ENCODE peak calls at places on chromosomes 12 and 14, in five cellular contexts. One of them, this sample, is unnamed.

GRCh38 chr12:128820723-128821432 is 2.9 kb downstream of the SLC15A4 start:
- DNase-seq in fibroblast of the conjunctiva: no peak
- DNase-seq in kidney tubule cell: no peak
- DNase-seq in A172: no peak
- DNase-seq in stimulated activated CD8-positive, alpha-beta memory T cell treated with anti-CD3 and anti-CD28 coated beads, Interleukin-15, amount 100 ng/mL, for 24 hours: no peak
- DNase-seq in this sample: no peak

GRCh38 chr12:40013847-40014246 is 92.0 kb downstream of the SLC2A13 start:
- DNase-seq in A172: no peak
- DNase-seq in stimulated activated CD8-positive, alpha-beta memory T cell treated with anti-CD3 and anti-CD28 coated beads, Interleukin-15, amount 100 ng/mL, for 24 hours: no peak
- DNase-seq in fibroblast of the conjunctiva: no peak
- DNase-seq in kidney tubule cell: no peak
- DNase-seq in this sample: no peak

GRCh38 chr14:101049511-101049910 is 146.0 kb upstream of the RTL1 start:
- DNase-seq in stimulated activated CD8-positive, alpha-beta memory T cell treated with anti-CD3 and anti-CD28 coated beads, Interleukin-15, amount 100 ng/mL, for 24 hours: no peak
- DNase-seq in kidney tubule cell: no peak
- DNase-seq in A172: no peak
- DNase-seq in fibroblast of the conjunctiva: no peak
- DNase-seq in this sample: no peak

GRCh38 chr12:27355486-27355885 is 22.9 kb downstream of the BMAL2 start:
- DNase-seq in fibroblast of the conjunctiva: no peak
- DNase-seq in stimulated activated CD8-positive, alpha-beta memory T cell treated with anti-CD3 and anti-CD28 coated beads, Interleukin-15, amount 100 ng/mL, for 24 hours: no peak
- DNase-seq in A172: no peak
- DNase-seq in kidney tubule cell: no peak
- DNase-seq in this sample: no peak

GRCh38 chr14:94103554-94104165 is 6.9 kb upstream of the IFI27 start:
- DNase-seq in fibroblast of the conjunctiva: no peak
- DNase-seq in A172: no peak
- DNase-seq in stimulated activated CD8-positive, alpha-beta memory T cell treated with anti-CD3 and anti-CD28 coated beads, Interleukin-15, amount 100 ng/mL, for 24 hours: no peak
- DNase-seq in kidney tubule cell: no peak
- DNase-seq in this sample: no peak

GRCh38 chr12:121893901-121894540 is 5.4 kb downstream of the PSMD9 start:
- DNase-seq in fibroblast of the conjunctiva: no peak
- DNase-seq in A172: peak; percentile 69
- DNase-seq in stimulated activated CD8-positive, alpha-beta memory T cell treated with anti-CD3 and anti-CD28 coated beads, Interleukin-15, amount 100 ng/mL, for 24 hours: no peak
- DNase-seq in kidney tubule cell: peak; percentile 68
- DNase-seq in this sample: peak; percentile 74

GRCh38 chr14:102574840-102575478 is 17.5 kb upstream of the RCOR1 start:
- DNase-seq in A172: no peak
- DNase-seq in kidney tubule cell: no peak
- DNase-seq in fibroblast of the conjunctiva: no peak
- DNase-seq in stimulated activated CD8-positive, alpha-beta memory T cell treated with anti-CD3 and anti-CD28 coated beads, Interleukin-15, amount 100 ng/mL, for 24 hours: no peak
- DNase-seq in this sample: no peak

GRCh38 chr14:61188936-61189808 is 92.0 kb downstream of the TMEM30B start:
- DNase-seq in stimulated activated CD8-positive, alpha-beta memory T cell treated with anti-CD3 and anti-CD28 coated beads, Interleukin-15, amount 100 ng/mL, for 24 hours: no peak
- DNase-seq in kidney tubule cell: peak; percentile 51
- DNase-seq in A172: no peak
- DNase-seq in fibroblast of the conjunctiva: no peak
- DNase-seq in this sample: peak; percentile 78

GRCh38 chr14:25988536-25988935 is 609.3 kb downstream of the NOVA1 start:
- DNase-seq in stimulated activated CD8-positive, alpha-beta memory T cell treated with anti-CD3 and anti-CD28 coated beads, Interleukin-15, amount 100 ng/mL, for 24 hours: no peak
- DNase-seq in kidney tubule cell: no peak
- DNase-seq in fibroblast of the conjunctiva: peak; percentile 56
- DNase-seq in A172: no peak
- DNase-seq in this sample: no peak

GRCh38 chr12:46299846-46300245 is 31.0 kb upstream of the SLC38A1 start:
- DNase-seq in fibroblast of the conjunctiva: no peak
- DNase-seq in A172: no peak
- DNase-seq in kidney tubule cell: no peak
- DNase-seq in stimulated activated CD8-positive, alpha-beta memory T cell treated with anti-CD3 and anti-CD28 coated beads, Interleukin-15, amount 100 ng/mL, for 24 hours: no peak
- DNase-seq in this sample: no peak

GRCh38 chr14:102323102-102323501 is 3.6 kb downstream of the ZNF839 start:
- DNase-seq in fibroblast of the conjunctiva: peak; percentile 85
- DNase-seq in kidney tubule cell: peak; percentile 70
- DNase-seq in A172: peak; percentile 65
- DNase-seq in stimulated activated CD8-positive, alpha-beta memory T cell treated with anti-CD3 and anti-CD28 coated beads, Interleukin-15, amount 100 ng/mL, for 24 hours: no peak
- DNase-seq in this sample: peak; percentile 72

GRCh38 chr12:2944401-2945047 is 14.7 kb upstream of the TEAD4 start:
- DNase-seq in fibroblast of the conjunctiva: no peak
- DNase-seq in kidney tubule cell: peak; percentile 67
- DNase-seq in A172: no peak
- DNase-seq in stimulated activated CD8-positive, alpha-beta memory T cell treated with anti-CD3 and anti-CD28 coated beads, Interleukin-15, amount 100 ng/mL, for 24 hours: no peak
- DNase-seq in this sample: peak; percentile 30

GRCh38 chr14:74893614-74894091 is 11.9 kb downstream of the DLST start:
- DNase-seq in kidney tubule cell: no peak
- DNase-seq in stimulated activated CD8-positive, alpha-beta memory T cell treated with anti-CD3 and anti-CD28 coated beads, Interleukin-15, amount 100 ng/mL, for 24 hours: no peak
- DNase-seq in fibroblast of the conjunctiva: no peak
- DNase-seq in A172: no peak
- DNase-seq in this sample: no peak

GRCh38 chr14:71712478-71712877 is 219.8 kb upstream of the RGS6 start:
- DNase-seq in A172: no peak
- DNase-seq in fibroblast of the conjunctiva: no peak
- DNase-seq in kidney tubule cell: no peak
- DNase-seq in stimulated activated CD8-positive, alpha-beta memory T cell treated with anti-CD3 and anti-CD28 coated beads, Interleukin-15, amount 100 ng/mL, for 24 hours: no peak
- DNase-seq in this sample: no peak

GRCh38 chr14:95573313-95573712 is 38.5 kb downstream of the GLRX5 start:
- DNase-seq in stimulated activated CD8-positive, alpha-beta memory T cell treated with anti-CD3 and anti-CD28 coated beads, Interleukin-15, amount 100 ng/mL, for 24 hours: no peak
- DNase-seq in fibroblast of the conjunctiva: no peak
- DNase-seq in A172: no peak
- DNase-seq in kidney tubule cell: no peak
- DNase-seq in this sample: no peak

GRCh38 chr12:39723831-39724230 is 104.2 kb upstream of the ABCD2 start:
- DNase-seq in kidney tubule cell: peak; percentile 37
- DNase-seq in fibroblast of the conjunctiva: peak; percentile 45
- DNase-seq in stimulated activated CD8-positive, alpha-beta memory T cell treated with anti-CD3 and anti-CD28 coated beads, Interleukin-15, amount 100 ng/mL, for 24 hours: no peak
- DNase-seq in A172: peak; percentile 67
- DNase-seq in this sample: peak; percentile 23

GRCh38 chr14:64363265-64363840 is 24.8 kb upstream of the MTHFD1 start:
- DNase-seq in fibroblast of the conjunctiva: no peak
- DNase-seq in kidney tubule cell: peak; percentile 34
- DNase-seq in A172: peak; percentile 67
- DNase-seq in stimulated activated CD8-positive, alpha-beta memory T cell treated with anti-CD3 and anti-CD28 coated beads, Interleukin-15, amount 100 ng/mL, for 24 hours: no peak
- DNase-seq in this sample: no peak

GRCh38 chr12:24905431-24905830 is 43.5 kb downstream of the BCAT1 start:
- DNase-seq in A172: no peak
- DNase-seq in fibroblast of the conjunctiva: no peak
- DNase-seq in kidney tubule cell: no peak
- DNase-seq in stimulated activated CD8-positive, alpha-beta memory T cell treated with anti-CD3 and anti-CD28 coated beads, Interleukin-15, amount 100 ng/mL, for 24 hours: no peak
- DNase-seq in this sample: no peak

GRCh38 chr14:70036665-70037064 is 152.1 kb downstream of the SLC8A3 start:
- DNase-seq in A172: no peak
- DNase-seq in stimulated activated CD8-positive, alpha-beta memory T cell treated with anti-CD3 and anti-CD28 coated beads, Interleukin-15, amount 100 ng/mL, for 24 hours: no peak
- DNase-seq in fibroblast of the conjunctiva: no peak
- DNase-seq in kidney tubule cell: peak; percentile 26
- DNase-seq in this sample: no peak

GRCh38 chr12:46468159-46468558 is 95.6 kb upstream of the SLC38A2 start:
- DNase-seq in A172: peak; percentile 66
- DNase-seq in kidney tubule cell: peak; percentile 58
- DNase-seq in stimulated activated CD8-positive, alpha-beta memory T cell treated with anti-CD3 and anti-CD28 coated beads, Interleukin-15, amount 100 ng/mL, for 24 hours: no peak
- DNase-seq in fibroblast of the conjunctiva: no peak
- DNase-seq in this sample: no peak

GRCh38 chr12:75587340-75588106 is 76.1 kb upstream of the KRR1 start:
- DNase-seq in A172: no peak
- DNase-seq in kidney tubule cell: no peak
- DNase-seq in fibroblast of the conjunctiva: no peak
- DNase-seq in stimulated activated CD8-positive, alpha-beta memory T cell treated with anti-CD3 and anti-CD28 coated beads, Interleukin-15, amount 100 ng/mL, for 24 hours: no peak
- DNase-seq in this sample: peak; percentile 21

GRCh38 chr14:92675421-92675820 is 73.0 kb downstream of the LGMN start:
- DNase-seq in A172: no peak
- DNase-seq in stimulated activated CD8-positive, alpha-beta memory T cell treated with anti-CD3 and anti-CD28 coated beads, Interleukin-15, amount 100 ng/mL, for 24 hours: no peak
- DNase-seq in fibroblast of the conjunctiva: no peak
- DNase-seq in kidney tubule cell: no peak
- DNase-seq in this sample: no peak

GRCh38 chr12:7162691-7163114 is 26.8 kb upstream of the PEX5 start:
- DNase-seq in stimulated activated CD8-positive, alpha-beta memory T cell treated with anti-CD3 and anti-CD28 coated beads, Interleukin-15, amount 100 ng/mL, for 24 hours: no peak
- DNase-seq in A172: no peak
- DNase-seq in fibroblast of the conjunctiva: no peak
- DNase-seq in kidney tubule cell: peak; percentile 72
- DNase-seq in this sample: no peak

GRCh38 chr14:72559669-72560068 is 334.2 kb downstream of the DPF3 start:
- DNase-seq in fibroblast of the conjunctiva: no peak
- DNase-seq in kidney tubule cell: no peak
- DNase-seq in stimulated activated CD8-positive, alpha-beta memory T cell treated with anti-CD3 and anti-CD28 coated beads, Interleukin-15, amount 100 ng/mL, for 24 hours: no peak
- DNase-seq in A172: no peak
- DNase-seq in this sample: no peak

GRCh38 chr12:26471560-26471959 is 276.2 kb downstream of the SSPN start:
- DNase-seq in fibroblast of the conjunctiva: no peak
- DNase-seq in kidney tubule cell: no peak
- DNase-seq in stimulated activated CD8-positive, alpha-beta memory T cell treated with anti-CD3 and anti-CD28 coated beads, Interleukin-15, amount 100 ng/mL, for 24 hours: no peak
- DNase-seq in A172: no peak
- DNase-seq in this sample: peak; percentile 26

GRCh38 chr14:102655154-102655553 is 62.7 kb downstream of the RCOR1 start:
- DNase-seq in fibroblast of the conjunctiva: no peak
- DNase-seq in kidney tubule cell: peak; percentile 77
- DNase-seq in stimulated activated CD8-positive, alpha-beta memory T cell treated with anti-CD3 and anti-CD28 coated beads, Interleukin-15, amount 100 ng/mL, for 24 hours: no peak
- DNase-seq in A172: peak; percentile 47
- DNase-seq in this sample: peak; percentile 37

GRCh38 chr12:124030510-124030909 is 57.5 kb downstream of the ZNF664 start:
- DNase-seq in kidney tubule cell: no peak
- DNase-seq in stimulated activated CD8-positive, alpha-beta memory T cell treated with anti-CD3 and anti-CD28 coated beads, Interleukin-15, amount 100 ng/mL, for 24 hours: no peak
- DNase-seq in fibroblast of the conjunctiva: no peak
- DNase-seq in A172: peak; percentile 64
- DNase-seq in this sample: peak; percentile 88

GRCh38 chr12:45416161-45416560 is 200.3 kb downstream of the ANO6 start:
- DNase-seq in A172: no peak
- DNase-seq in fibroblast of the conjunctiva: no peak
- DNase-seq in kidney tubule cell: no peak
- DNase-seq in stimulated activated CD8-positive, alpha-beta memory T cell treated with anti-CD3 and anti-CD28 coated beads, Interleukin-15, amount 100 ng/mL, for 24 hours: no peak
- DNase-seq in this sample: no peak

GRCh38 chr14:100775831-100776591 is 49.3 kb downstream of the DLK1 start:
- DNase-seq in stimulated activated CD8-positive, alpha-beta memory T cell treated with anti-CD3 and anti-CD28 coated beads, Interleukin-15, amount 100 ng/mL, for 24 hours: no peak
- DNase-seq in A172: no peak
- DNase-seq in fibroblast of the conjunctiva: no peak
- DNase-seq in kidney tubule cell: no peak
- DNase-seq in this sample: no peak

GRCh38 chr12:98698603-98699463 is 53.7 kb downstream of the APAF1 start:
- DNase-seq in kidney tubule cell: peak; percentile 71
- DNase-seq in fibroblast of the conjunctiva: peak; percentile 57
- DNase-seq in A172: peak; percentile 44
- DNase-seq in stimulated activated CD8-positive, alpha-beta memory T cell treated with anti-CD3 and anti-CD28 coated beads, Interleukin-15, amount 100 ng/mL, for 24 hours: no peak
- DNase-seq in this sample: peak; percentile 71

GRCh38 chr14:74934476-74935339 is 11.6 kb upstream of the RPS6KL1 start:
- DNase-seq in stimulated activated CD8-positive, alpha-beta memory T cell treated with anti-CD3 and anti-CD28 coated beads, Interleukin-15, amount 100 ng/mL, for 24 hours: no peak
- DNase-seq in A172: no peak
- DNase-seq in kidney tubule cell: no peak
- DNase-seq in fibroblast of the conjunctiva: no peak
- DNase-seq in this sample: no peak

GRCh38 chr14:73246387-73247150 is 9.3 kb downstream of the PAPLN start:
- DNase-seq in stimulated activated CD8-positive, alpha-beta memory T cell treated with anti-CD3 and anti-CD28 coated beads, Interleukin-15, amount 100 ng/mL, for 24 hours: no peak
- DNase-seq in kidney tubule cell: no peak
- DNase-seq in A172: no peak
- DNase-seq in fibroblast of the conjunctiva: no peak
- DNase-seq in this sample: no peak

GRCh38 chr12:120540445-120540844 is 6.3 kb downstream of the RNF10 start:
- DNase-seq in stimulated activated CD8-positive, alpha-beta memory T cell treated with anti-CD3 and anti-CD28 coated beads, Interleukin-15, amount 100 ng/mL, for 24 hours: no peak
- DNase-seq in A172: no peak
- DNase-seq in kidney tubule cell: no peak
- DNase-seq in fibroblast of the conjunctiva: no peak
- DNase-seq in this sample: no peak

GRCh38 chr12:43126652-43127051 is 425.4 kb downstream of the ADAMTS20 start:
- DNase-seq in stimulated activated CD8-positive, alpha-beta memory T cell treated with anti-CD3 and anti-CD28 coated beads, Interleukin-15, amount 100 ng/mL, for 24 hours: no peak
- DNase-seq in A172: no peak
- DNase-seq in fibroblast of the conjunctiva: no peak
- DNase-seq in kidney tubule cell: no peak
- DNase-seq in this sample: no peak